ENCODE peak calls at places on chromosomes 11 and 22, in nine cellular contexts. F, O, E, Q, K, X, B, A and V are unnamed samples.

GRCh38 chr11:35714882-35715612 is 52.5 kb downstream of the TRIM44 start:
- DNase-seq in A (no peak), E (peak; percentile 69), F (no peak), X (peak; percentile 11), O (no peak), B (no peak), K (peak; percentile 13), Q (no peak), V (no peak)

GRCh38 chr11:12007230-12007593 is 1.2 kb downstream of the DKK3 start:
- DNase-seq in K (no peak), X (no peak), F (no peak), B (no peak), Q (no peak), A (no peak), O (no peak), E (no peak), V (no peak)

GRCh38 chr11:45507916-45508315 is 157.5 kb downstream of the CHST1 start:
- DNase-seq in K (no peak), A (no peak), Q (no peak), O (no peak), E (no peak), B (no peak), F (no peak), X (no peak), V (no peak)

GRCh38 chr11:69355959-69356702 is 62.2 kb downstream of the MYEOV start:
- DNase-seq in F (no peak), E (no peak), B (no peak), K (no peak), Q (no peak), O (no peak), A (no peak), X (no peak), V (no peak)

GRCh38 chr22:38316340-38317236 is 645 bp downstream of the CSNK1E start:
- DNase-seq in E (peak; percentile 68), Q (peak; percentile 43), B (peak; percentile 60), X (peak; percentile 51), A (no peak), K (peak; percentile 78), F (no peak), O (peak; percentile 70), V (peak; percentile 54)

GRCh38 chr11:122434786-122435185 is 220.7 kb upstream of the UBASH3B start:
- DNase-seq in B (no peak), F (no peak), O (no peak), Q (no peak), A (no peak), X (no peak), E (no peak), K (no peak), V (no peak)

GRCh38 chr11:85647078-85647477 is 689 bp upstream of the TMEM126A start:
- DNase-seq in O (no peak), F (no peak), Q (no peak), A (no peak), B (no peak), E (no peak), X (no peak), K (no peak), V (no peak)

GRCh38 chr11:12403995-12404345 is 26.6 kb downstream of the PARVA start:
- DNase-seq in B (no peak), O (no peak), K (no peak), E (no peak), F (no peak), A (no peak), X (no peak), Q (no peak), V (no peak)